ENCODE peak calls at places on chromosome 6, in six cellular contexts. A is H1, H is GM12891, U is GM12878, Q is K562, E is HepG2. F is an unnamed sample.

GRCh38 chr6:141133346-141133745 is 999.4 kb upstream of the GJE1 start:
- DNase-seq in A (no peak), H (no peak), U (no peak), Q (no peak), E (no peak), F (no peak)

GRCh38 chr6:958531-958930 is 265.6 kb upstream of the EXOC2 start:
- DNase-seq in A (no peak), H (no peak), U (no peak), Q (no peak), E (no peak), F (no peak)

GRCh38 chr6:140178550-140179334 is 804.3 kb upstream of the CITED2 start:
- DNase-seq in A (no peak), H (no peak), U (no peak), Q (no peak), E (no peak), F (no peak)

GRCh38 chr6:168507297-168507696 is 66.3 kb downstream of the SMOC2 start:
- DNase-seq in A (no peak), H (no peak), U (no peak), Q (no peak), E (no peak), F (no peak)

GRCh38 chr6:119454694-119455093 is 105.1 kb upstream of the MAN1A1 start:
- DNase-seq in A (no peak), H (no peak), U (no peak), Q (no peak), E (no peak), F (no peak)

GRCh38 chr6:165306955-165307354 is 2.5 kb downstream of the C6orf118 start:
- DNase-seq in A (no peak), H (no peak), U (no peak), Q (no peak), E (no peak), F (no peak)

GRCh38 chr6:125953502-125953875 is 3.1 kb upstream of the HINT3 start:
- DNase-seq in A (no peak), H (no peak), U (no peak), Q (no peak), E (peak; percentile 74), F (no peak)

GRCh38 chr6:146890644-146891434 is 292.1 kb downstream of the ADGB start:
- DNase-seq in A (no peak), H (no peak), U (no peak), Q (no peak), E (no peak), F (no peak)

GRCh38 chr6:90197854-90198496 is 98.7 kb downstream of the BACH2 start:
- DNase-seq in A (no peak), H (no peak), U (no peak), Q (no peak), E (peak; percentile 16), F (no peak)

GRCh38 chr6:11296449-11297375 is 64.2 kb upstream of the NEDD9 start:
- DNase-seq in A (no peak), H (no peak), U (no peak), Q (no peak), E (peak; percentile 75), F (no peak)

GRCh38 chr6:167079853-167080297 is 43.0 kb upstream of the CCR6 start:
- DNase-seq in A (no peak), H (no peak), U (peak; percentile 93), Q (no peak), E (no peak), F (no peak)

GRCh38 chr6:142207265-142207877 is 60.3 kb downstream of the VTA1 start:
- DNase-seq in A (peak; percentile 21), H (no peak), U (no peak), Q (peak; percentile 51), E (peak; percentile 67), F (no peak)

GRCh38 chr6:163725008-163725941 is 310.8 kb downstream of the QKI start:
- DNase-seq in A (no peak), H (no peak), U (no peak), Q (no peak), E (no peak), F (no peak)

GRCh38 chr6:46039646-46040045 is 24.0 kb upstream of the CLIC5 start:
- DNase-seq in A (no peak), H (no peak), U (no peak), Q (no peak), E (no peak), F (no peak)

GRCh38 chr6:927157-927556 is 234.2 kb upstream of the EXOC2 start:
- DNase-seq in A (no peak), H (no peak), U (no peak), Q (no peak), E (no peak), F (no peak)

GRCh38 chr6:116969211-116969863 is 92.3 kb downstream of the RFX6 start:
- DNase-seq in A (no peak), H (peak; percentile 24), U (no peak), Q (peak; percentile 26), E (peak; percentile 64), F (no peak)

GRCh38 chr6:44100088-44100550 is 27.1 kb downstream of the MRPL14 start:
- DNase-seq in A (no peak), H (no peak), U (no peak), Q (peak; percentile 50), E (peak; percentile 69), F (no peak)

GRCh38 chr6:99618649-99619408 is 12.2 kb downstream of the PRDM13 start:
- DNase-seq in A (no peak), H (no peak), U (no peak), Q (no peak), E (no peak), F (no peak)

GRCh38 chr6:36052092-36052491 is 24.5 kb downstream of the MAPK14 start:
- DNase-seq in A (no peak), H (no peak), U (no peak), Q (no peak), E (no peak), F (no peak)

GRCh38 chr6:19399406-19399805 is 437.8 kb upstream of the ID4 start:
- DNase-seq in A (no peak), H (no peak), U (no peak), Q (no peak), E (no peak), F (no peak)

GRCh38 chr6:158387036-158387435 is 74.8 kb downstream of the TULP4 start:
- DNase-seq in A (no peak), H (no peak), U (no peak), Q (no peak), E (peak; percentile 46), F (no peak)

GRCh38 chr6:26545617-26546016 is 7.5 kb downstream of the HMGN4 start:
- DNase-seq in A (no peak), H (no peak), U (no peak), Q (no peak), E (no peak), F (no peak)

GRCh38 chr6:40796280-40797223 is 209.4 kb upstream of the LRFN2 start:
- DNase-seq in A (no peak), H (no peak), U (no peak), Q (no peak), E (no peak), F (no peak)
- TF ChIP-seq TAF1 in A (no peak), H (no peak), U (no peak), Q (no peak), E (no peak), F (no peak)

DNA sequence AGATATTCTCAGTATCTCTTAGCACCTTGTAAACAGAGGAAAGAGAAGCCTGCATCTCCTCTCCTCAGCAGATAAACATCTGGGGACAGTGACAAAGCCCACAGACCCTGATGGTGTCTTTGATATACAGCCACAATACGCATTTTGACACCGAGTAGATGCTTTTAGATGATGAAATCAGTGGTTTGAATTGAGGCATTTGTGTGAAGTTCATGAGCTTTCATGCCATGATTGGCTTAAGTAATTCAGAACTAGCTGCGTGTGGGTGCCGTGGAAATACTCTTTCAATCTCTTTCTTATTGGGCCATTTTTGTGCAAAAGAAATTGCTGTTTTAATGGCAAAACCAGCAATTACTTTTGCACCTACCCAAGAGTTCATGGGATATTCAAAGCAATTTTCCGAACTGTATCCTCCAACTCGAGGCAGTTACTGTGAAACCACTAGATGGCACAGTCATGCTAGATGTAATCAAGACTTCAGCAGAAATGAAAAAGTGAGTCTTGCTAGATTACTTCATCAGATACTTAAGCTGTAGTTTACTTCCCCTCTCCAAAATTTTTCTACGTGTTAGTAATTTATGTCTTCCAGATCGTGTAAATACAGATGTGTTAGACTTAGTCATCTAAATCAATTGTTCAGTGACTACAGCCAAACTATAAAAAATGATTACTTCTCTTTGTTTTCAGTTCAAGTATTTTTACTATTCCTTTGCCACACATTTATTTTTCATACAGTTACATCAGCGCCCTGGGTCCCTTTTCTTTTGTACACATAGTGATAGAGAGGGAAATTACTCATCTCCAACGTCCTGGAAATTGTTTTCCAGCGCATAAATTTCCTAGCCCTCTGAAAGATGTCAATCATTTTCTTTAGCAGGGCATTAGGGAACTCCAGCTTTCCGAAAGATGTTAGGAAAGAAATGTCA is 49.4 kb downstream of the IYD start:
- DNase-seq in A (no peak), H (peak; percentile 42), U (peak; percentile 40), Q (peak; percentile 34), E (peak; percentile 63), F (peak; percentile 20)
- TF ChIP-seq POLR2AphosphoS5 in A (no peak), H (no peak), U (no peak), Q (no peak), E (no peak), F (no peak)

GRCh38 chr6:169723200-169723909 is 945 bp downstream of the PHF10 start:
- DNase-seq in A (no peak), H (peak; percentile 49), U (no peak), Q (peak; percentile 84), E (peak; percentile 39), F (peak; percentile 44)
- TF ChIP-seq POLR2A in A (no peak), H (no peak), U (no peak), Q (no peak), E (no peak), F (no peak)

DNA sequence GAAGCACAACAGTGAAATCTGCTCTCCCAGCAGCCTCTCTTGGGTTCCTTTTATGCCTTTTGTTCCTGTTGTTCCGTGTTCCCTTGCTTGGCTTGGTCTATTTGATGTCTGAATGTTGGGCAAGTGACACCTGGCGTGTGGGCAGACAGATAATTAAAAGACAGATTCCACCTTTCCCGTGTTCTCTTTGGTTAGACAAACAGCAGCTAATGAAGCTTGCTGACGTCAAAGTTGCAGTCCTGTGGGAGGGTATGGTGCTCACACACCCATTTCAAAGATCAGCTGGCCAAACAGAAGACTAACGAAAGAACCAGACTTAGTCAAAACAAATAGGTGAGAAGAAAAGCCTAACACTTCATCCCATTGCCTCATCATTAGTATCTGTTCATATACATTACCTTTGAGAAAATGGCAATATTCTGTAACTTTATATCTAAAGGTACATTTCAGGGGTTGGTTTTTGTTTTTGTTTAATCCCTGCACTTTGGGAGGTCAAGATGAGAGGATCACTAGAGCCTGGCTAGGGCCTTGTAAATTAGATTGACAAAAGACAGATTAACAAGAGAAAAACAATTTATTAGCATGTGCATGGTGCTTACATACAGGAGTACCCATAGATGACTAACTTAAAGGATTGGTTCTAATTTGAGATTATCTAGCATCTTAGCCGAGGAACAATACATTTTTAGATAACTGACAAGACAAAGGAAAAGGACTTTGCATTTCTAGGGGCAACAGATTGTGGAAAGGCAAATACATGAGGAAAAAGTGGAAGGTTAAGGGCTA is 48.9 kb upstream of the TNFRSF21 start:
- DNase-seq in A (no peak), H (no peak), U (peak; percentile 11), Q (no peak), E (no peak), F (no peak)
- TF ChIP-seq TAF1 in A (no peak), H (no peak), U (no peak), Q (no peak), E (no peak), F (no peak)

GRCh38 chr6:159819932-159820640 is 20.0 kb downstream of the PNLDC1 start:
- DNase-seq in A (no peak), H (no peak), U (no peak), Q (no peak), E (no peak), F (peak; percentile 39)
- TF ChIP-seq POLR2AphosphoS5 in A (no peak), H (no peak), U (no peak), Q (no peak), E (no peak), F (no peak)